ENCODE peak calls at places on chromosomes 11 and 22, in seven cellular contexts. N, L, O, E, X, Y and K are unnamed samples.

GRCh38 chr11:37105456-37105855 is 507.4 kb upstream of the RAG2 start:
- DNase-seq in N (no peak), L (no peak), O (no peak), E (peak), X (no peak), Y (no peak), K (no peak)

GRCh38 chr11:539971-540481 is 2.7 kb downstream of the LRRC56 start:
- DNase-seq in N (no peak), L (no peak), O (no peak), E (no peak), X (no peak), Y (no peak), K (no peak)

GRCh38 chr11:15565846-15566245 is 451.1 kb downstream of the INSC start:
- DNase-seq in N (no peak), L (no peak), O (no peak), E (no peak), X (no peak), Y (no peak), K (no peak)

GRCh38 chr11:111779118-111779517 is 12.9 kb upstream of the PPP2R1B start:
- DNase-seq in N (no peak), L (no peak), O (no peak), E (no peak), X (no peak), Y (no peak), K (no peak)

GRCh38 chr11:10505278-10506012 is 35.5 kb downstream of the RNF141 start:
- DNase-seq in N (no peak), L (no peak), O (no peak), E (no peak), X (no peak), Y (peak), K (no peak)

GRCh38 chr22:48265000-48265625 is 1502.7 kb downstream of the TBC1D22A start:
- DNase-seq in N (no peak), L (no peak), O (no peak), E (no peak), X (no peak), Y (no peak), K (no peak)

GRCh38 chr11:1122356-1123002 is 35.3 kb upstream of the MUC5AC start:
- DNase-seq in N (peak), L (no peak), O (no peak), E (no peak), X (no peak), Y (no peak), K (no peak)

GRCh38 chr11:47330002-47330911 is 22.2 kb downstream of the MYBPC3 start:
- DNase-seq in N (no peak), L (peak), O (no peak), E (no peak), X (no peak), Y (peak), K (peak)

GRCh38 chr22:46896166-46896565 is 133.7 kb downstream of the TBC1D22A start:
- DNase-seq in N (no peak), L (no peak), O (no peak), E (no peak), X (no peak), Y (no peak), K (no peak)

GRCh38 chr11:117610045-117610444 is 187.0 kb downstream of the DSCAML1 start:
- DNase-seq in N (no peak), L (peak), O (no peak), E (no peak), X (no peak), Y (peak), K (no peak)

GRCh38 chr22:24423519-24424000 is 3.8 kb upstream of the ADORA2A start:
- DNase-seq in N (peak), L (no peak), O (peak), E (no peak), X (peak), Y (peak), K (no peak)

GRCh38 chr11:30853470-30853869 is 267.3 kb upstream of the MPPED2 start:
- DNase-seq in N (no peak), L (no peak), O (no peak), E (no peak), X (no peak), Y (no peak), K (no peak)

GRCh38 chr11:105969756-105970155 is 52.3 kb downstream of the MSANTD4 start:
- DNase-seq in N (no peak), L (no peak), O (no peak), E (no peak), X (no peak), Y (no peak), K (no peak)

GRCh38 chr22:36564422-36565151 is 35.6 kb upstream of the EIF3D start:
- DNase-seq in N (no peak), L (no peak), O (no peak), E (no peak), X (no peak), Y (no peak), K (no peak)

GRCh38 chr11:120565436-120566155 is 54.0 kb downstream of the GRIK4 start:
- DNase-seq in N (peak), L (no peak), O (no peak), E (no peak), X (no peak), Y (peak), K (no peak)

GRCh38 chr11:9320047-9320446 is 5.7 kb upstream of the TMEM41B start:
- DNase-seq in N (no peak), L (no peak), O (no peak), E (no peak), X (no peak), Y (no peak), K (no peak)

GRCh38 chr11:131633978-131634377 is 263.6 kb downstream of the NTM start:
- DNase-seq in N (no peak), L (no peak), O (no peak), E (no peak), X (no peak), Y (no peak), K (no peak)

GRCh38 chr11:86658534-86658933 is 13.9 kb downstream of the ME3 start:
- DNase-seq in N (no peak), L (no peak), O (no peak), E (no peak), X (no peak), Y (no peak), K (no peak)

GRCh38 chr22:46320716-46321386 is 14.7 kb upstream of the TRMU start:
- DNase-seq in N (no peak), L (no peak), O (no peak), E (no peak), X (no peak), Y (no peak), K (no peak)

GRCh38 chr11:124961972-124962609 is 8.1 kb downstream of the CCDC15 start:
- DNase-seq in N (no peak), L (peak), O (peak), E (peak), X (no peak), Y (peak), K (peak)

GRCh38 chr22:43859176-43859575 is 3.1 kb downstream of the SULT4A1 start:
- DNase-seq in N (peak), L (no peak), O (no peak), E (no peak), X (no peak), Y (no peak), K (no peak)

GRCh38 chr22:43308451-43309235 is 34.5 kb downstream of the SCUBE1 start:
- DNase-seq in N (no peak), L (peak), O (no peak), E (no peak), X (no peak), Y (no peak), K (no peak)

GRCh38 chr22:21839765-21840140 is 27.7 kb downstream of the MAPK1 start:
- DNase-seq in N (no peak), L (no peak), O (no peak), E (no peak), X (no peak), Y (no peak), K (no peak)

GRCh38 chr22:43153916-43154315 is 2.6 kb downstream of the TSPO start:
- DNase-seq in N (no peak), L (no peak), O (no peak), E (no peak), X (no peak), Y (peak), K (no peak)

GRCh38 chr22:48605856-48606255 is 1221.8 kb downstream of the BRD1 start:
- DNase-seq in N (no peak), L (no peak), O (no peak), E (no peak), X (no peak), Y (no peak), K (no peak)

DNA sequence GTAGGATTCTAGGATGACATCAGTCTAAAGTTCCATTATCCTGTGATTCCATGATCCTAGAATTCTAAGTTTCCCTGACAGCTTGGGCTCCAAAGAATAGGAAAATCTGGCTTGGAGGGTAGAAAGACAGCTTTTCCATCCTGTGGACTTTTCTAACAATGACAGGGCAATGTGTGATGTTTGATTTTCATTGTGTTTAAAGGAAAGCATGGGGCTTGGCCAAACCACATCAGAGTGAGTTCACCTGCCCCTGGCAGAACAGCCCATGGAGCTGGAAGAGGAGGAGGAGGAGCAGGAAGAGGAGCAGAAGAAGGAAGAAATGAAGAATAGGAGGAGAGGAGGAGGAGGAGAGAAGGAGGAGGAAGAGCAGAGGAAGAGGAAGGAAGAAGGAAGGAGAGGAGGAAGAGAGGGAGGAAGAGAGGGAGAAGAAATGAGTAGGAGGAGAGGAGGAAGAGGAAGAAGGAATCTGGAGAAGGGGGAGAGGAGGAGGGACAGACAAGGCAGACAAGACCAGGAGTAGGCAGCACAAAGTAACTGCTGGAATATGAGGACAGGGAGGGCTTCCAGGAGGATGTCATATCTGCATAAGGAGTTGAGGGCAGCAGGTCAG is 53.1 kb upstream of the WNT11 start:
- DNase-seq in N (no peak), L (no peak), O (no peak), E (no peak), X (no peak), Y (no peak), K (no peak)
- TF ChIP-seq CTCF in N (no peak), L (no peak), O (no peak), E (no peak), X (no peak), Y (no peak), K (no peak)

GRCh38 chr11:69446108-69446507 is 35.4 kb upstream of the LINC01488 start:
- DNase-seq in N (no peak), L (no peak), O (no peak), E (no peak), X (no peak), Y (no peak), K (no peak)

GRCh38 chr11:69445131-69445470 is 36.4 kb upstream of the LINC01488 start:
- DNase-seq in N (no peak), L (no peak), O (no peak), E (no peak), X (no peak), Y (no peak), K (no peak)

GRCh38 chr11:69443138-69443967 is 38.1 kb upstream of the LINC01488 start:
- DNase-seq in N (peak), L (peak), O (no peak), E (peak), X (peak), Y (peak), K (peak)

GRCh38 chr11:69443968-69444364 is 37.5 kb upstream of the LINC01488 start:
- DNase-seq in N (no peak), L (peak), O (no peak), E (no peak), X (no peak), Y (peak), K (peak)

DNA sequence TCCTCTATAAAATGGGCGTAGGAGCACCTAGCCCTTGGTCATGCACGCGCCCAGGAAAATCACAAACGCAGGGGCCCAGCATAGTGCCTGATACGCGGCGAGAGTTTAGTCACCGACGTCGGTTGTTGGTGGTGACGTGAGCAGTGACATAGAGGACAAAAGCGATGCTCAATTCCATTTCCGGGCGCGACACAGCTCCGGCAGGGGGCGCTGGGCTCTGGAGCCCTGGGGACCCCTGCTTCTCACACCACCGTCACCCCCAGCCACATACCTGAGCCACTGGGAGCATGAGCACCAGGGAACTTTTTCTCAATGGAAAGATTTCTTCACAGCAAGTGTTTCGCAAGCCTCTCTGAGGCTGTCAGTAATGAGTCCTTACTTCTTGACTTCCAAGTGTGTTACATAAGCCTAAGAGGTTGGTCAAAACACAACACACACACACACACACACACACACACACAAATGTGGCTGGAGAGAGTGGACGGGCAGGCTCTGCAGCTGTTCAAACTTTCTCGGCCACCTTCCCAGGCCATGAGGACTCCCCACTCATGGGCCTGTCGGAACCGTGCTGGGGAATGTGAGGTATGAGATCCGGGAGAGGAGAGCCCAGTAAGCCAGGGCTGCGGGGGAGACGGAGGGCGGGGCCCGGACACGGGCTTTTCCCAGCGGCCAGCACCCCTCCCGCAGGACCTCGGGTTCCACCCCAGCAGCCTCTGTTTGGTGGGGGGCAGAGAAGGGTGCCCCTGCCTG is 36.9 kb upstream of the LINC01488 start:
- DNase-seq in N (peak), L (peak), O (no peak), E (no peak), X (peak), Y (peak), K (peak)
- TF ChIP-seq CTCF in N (no peak), L (peak), O (no peak), E (peak), X (peak), Y (peak), K (peak)

DNA sequence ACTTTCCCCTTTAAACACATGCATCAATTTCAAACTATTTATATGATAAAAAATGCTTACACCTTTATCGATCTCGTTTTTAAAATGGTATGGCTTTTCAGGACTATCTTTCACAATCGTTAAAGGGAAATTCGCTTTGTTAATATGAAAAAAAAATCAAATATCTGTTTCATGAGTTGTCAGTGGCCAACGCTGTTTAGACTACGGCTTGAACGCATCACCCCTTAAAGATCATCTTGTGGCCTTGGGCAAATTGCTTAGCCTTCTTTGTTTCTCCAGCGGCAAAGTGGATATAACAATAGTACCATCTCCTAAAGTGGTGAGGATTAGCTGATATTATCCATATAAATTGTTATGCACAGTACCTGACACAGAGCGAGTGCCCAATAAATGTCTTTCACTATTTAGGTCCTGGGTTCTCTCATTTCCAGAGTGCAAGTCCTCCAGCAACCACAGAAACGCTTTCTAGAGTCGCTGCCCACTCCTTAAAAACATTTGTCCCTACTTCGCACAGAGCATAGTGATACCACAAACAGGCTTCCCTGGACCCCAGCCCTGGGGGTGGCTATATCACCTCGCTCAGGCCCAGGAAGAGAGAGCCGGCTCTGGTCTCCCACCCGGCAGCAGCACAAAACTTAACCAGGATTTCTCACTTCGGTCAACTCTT is 904 bp downstream of the SLC35F2 start:
- DNase-seq in N (peak), L (peak), O (no peak), E (no peak), X (no peak), Y (peak), K (no peak)
- TF ChIP-seq CTCF in N (no peak), L (no peak), O (no peak), E (no peak), X (no peak), Y (no peak), K (no peak)

DNA sequence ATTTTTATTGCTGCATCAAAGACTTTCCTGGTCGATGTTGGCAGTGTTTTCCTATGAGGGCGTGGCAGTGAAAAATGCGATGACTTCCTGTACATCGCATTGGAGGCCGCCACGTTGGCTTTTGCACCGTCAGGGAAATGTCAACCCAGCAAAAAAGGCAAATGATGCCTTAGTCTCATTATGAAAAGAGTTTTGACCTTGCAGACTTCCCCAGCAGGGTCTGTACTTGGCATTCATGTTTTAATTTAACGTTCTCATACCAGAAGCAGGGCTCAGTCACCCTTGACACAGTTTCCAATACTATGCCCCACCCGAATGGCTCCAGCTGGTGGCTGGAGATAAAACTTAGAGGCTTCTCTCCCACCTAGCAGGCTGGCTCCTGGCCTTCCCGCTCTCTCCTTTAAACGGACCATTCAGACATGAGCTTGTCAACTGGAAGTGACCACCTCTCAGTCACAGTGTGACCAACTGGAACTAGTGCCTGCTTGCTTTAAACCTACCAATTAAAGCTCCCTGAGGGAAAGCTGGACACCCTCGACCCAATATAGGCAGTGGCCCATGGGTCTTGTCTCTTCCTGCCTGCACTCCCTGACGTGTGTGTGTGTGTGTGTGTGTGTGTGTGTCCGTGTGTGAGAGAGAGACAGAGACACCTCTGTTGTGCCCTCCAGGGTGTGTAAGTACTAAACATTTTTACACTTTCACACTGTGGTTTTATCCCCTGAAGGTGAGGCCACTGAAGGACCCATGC is 8.7 kb upstream of the GDPD5 start:
- DNase-seq in N (no peak), L (no peak), O (no peak), E (no peak), X (no peak), Y (no peak), K (no peak)
- TF ChIP-seq CTCF in N (no peak), L (no peak), O (no peak), E (no peak), X (no peak), Y (no peak), K (no peak)

GRCh38 chr11:65851083-65851579 is 6.8 kb downstream of the CFL1 start:
- DNase-seq in N (no peak), L (no peak), O (no peak), E (no peak), X (no peak), Y (peak), K (no peak)
- TF ChIP-seq CTCF in N (peak), L (peak), O (peak), E (peak), X (peak), Y (peak), K (peak)

GRCh38 chr11:64341851-64342791 is 2.1 kb downstream of the CCDC88B start:
- DNase-seq in N (peak), L (peak), O (peak), E (peak), X (peak), Y (peak), K (peak)
- TF ChIP-seq CTCF in N (peak), L (peak), O (peak), E (peak), X (peak), Y (peak), K (peak)

DNA sequence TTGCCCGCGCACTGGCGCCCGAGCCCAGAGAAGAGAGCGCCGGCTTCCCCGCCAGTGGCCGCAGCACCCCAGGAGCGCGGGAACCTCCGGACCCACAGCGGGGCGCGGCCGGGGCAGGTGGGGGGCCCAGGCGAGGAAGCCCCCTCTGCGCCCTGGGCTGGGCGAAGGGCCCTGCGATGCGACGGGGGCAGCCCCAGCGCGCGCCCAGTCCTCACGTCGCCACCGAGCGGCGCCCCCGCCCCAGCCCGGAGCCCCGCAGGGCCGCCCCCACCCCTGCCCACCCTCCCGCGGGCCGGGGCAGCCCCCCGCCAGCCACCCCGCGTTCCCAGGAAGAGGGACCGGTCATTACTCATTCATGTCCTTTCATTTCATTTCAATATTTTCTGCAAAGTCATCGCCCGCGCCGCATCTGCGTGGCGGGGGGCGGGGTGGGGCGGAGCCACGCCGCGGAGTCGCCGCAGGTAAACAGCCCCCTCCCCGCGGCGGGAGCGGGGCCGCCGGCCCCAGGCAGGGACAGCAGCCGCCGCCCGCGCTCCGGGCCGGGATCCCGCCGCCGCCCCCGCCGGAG is 673 bp upstream of the PANX2 start:
- DNase-seq in N (peak), L (no peak), O (no peak), E (no peak), X (no peak), Y (no peak), K (no peak)
- TF ChIP-seq CTCF in N (no peak), L (no peak), O (no peak), E (no peak), X (no peak), Y (no peak), K (no peak)

GRCh38 chr11:12775955-12776354 is 101.7 kb downstream of the TEAD1 start:
- DNase-seq in N (no peak), L (no peak), O (no peak), E (no peak), X (no peak), Y (no peak), K (no peak)
- TF ChIP-seq CTCF in N (no peak), L (no peak), O (no peak), E (no peak), X (no peak), Y (no peak), K (no peak)